ENCODE peak calls at places on chromosome 9, in five cellular contexts. Q is sigmoid colon, Z is thyroid gland, U is right lobe of liver, R is uterus. M is an unnamed sample.

GRCh38 chr9:94900222-94901018 is 173.9 kb downstream of the AOPEP start:
- DNase-seq in Q (no peak), U (no peak), Z (no peak), R (no peak), M (no peak)

GRCh38 chr9:38018230-38018963 is 50.6 kb downstream of the SHB start:
- DNase-seq in U (no peak), R (no peak), Q (no peak), Z (peak), M (no peak)

GRCh38 chr9:134682651-134683364 is 41.2 kb downstream of the COL5A1 start:
- DNase-seq in Q (peak), R (no peak), U (peak), Z (no peak), M (no peak)

GRCh38 chr9:582775-583174 is 258.7 kb upstream of the DMRT1 start:
- DNase-seq in Z (no peak), U (no peak), R (no peak), Q (no peak), M (no peak)

GRCh38 chr9:114213566-114213965 is 58.2 kb downstream of the COL27A1 start:
- DNase-seq in U (no peak), R (no peak), Z (no peak), Q (no peak), M (no peak)

GRCh38 chr9:16012621-16013020 is 459.8 kb downstream of the CCDC171 start:
- DNase-seq in U (no peak), Z (no peak), R (no peak), Q (no peak), M (no peak)

GRCh38 chr9:91572044-91572443 is 148.4 kb upstream of the NFIL3 start:
- DNase-seq in U (no peak), R (no peak), Q (no peak), Z (no peak), M (no peak)

GRCh38 chr9:120775859-120776258 is 17.4 kb downstream of the FBXW2 start:
- DNase-seq in Q (no peak), Z (no peak), U (no peak), R (no peak), M (no peak)

GRCh38 chr9:96721303-96721702 is 56.6 kb downstream of the ZNF510 start:
- DNase-seq in R (no peak), Z (no peak), Q (no peak), U (no peak), M (no peak)

GRCh38 chr9:104322581-104322980 is 181.5 kb upstream of the OR13F1 start:
- DNase-seq in R (no peak), U (no peak), Q (no peak), Z (no peak), M (no peak)

GRCh38 chr9:111983484-111983908 is 86.9 kb downstream of the UGCG start:
- DNase-seq in Q (no peak), U (no peak), Z (no peak), R (no peak), M (no peak)

GRCh38 chr9:130661461-130662098 is 2.8 kb upstream of the PRDM12 start:
- DNase-seq in Z (no peak), Q (no peak), U (no peak), R (no peak), M (no peak)

GRCh38 chr9:21872696-21873095 is 70.3 kb downstream of the MTAP start:
- DNase-seq in Z (no peak), R (no peak), Q (no peak), U (no peak), M (no peak)

GRCh38 chr9:95494416-95495371 is 22.1 kb downstream of the PTCH1 start:
- DNase-seq in U (no peak), Q (peak), R (no peak), Z (peak), M (no peak)

GRCh38 chr9:130498298-130498917 is 53.6 kb downstream of the ASS1 start:
- DNase-seq in Q (no peak), Z (no peak), R (no peak), U (peak), M (no peak)

GRCh38 chr9:79057576-79057975 is 514.2 kb upstream of the TLE4 start:
- DNase-seq in Q (no peak), Z (no peak), U (no peak), R (no peak), M (no peak)

GRCh38 chr9:105690742-105691141 is 3.6 kb upstream of the TMEM38B start:
- DNase-seq in Q (no peak), Z (no peak), R (no peak), U (no peak), M (no peak)

GRCh38 chr9:91978739-91979414 is 28.8 kb upstream of the ROR2 start:
- DNase-seq in Z (peak), R (no peak), Q (no peak), U (no peak), M (no peak)

GRCh38 chr9:115350548-115350947 is 232.6 kb upstream of the TNC start:
- DNase-seq in U (no peak), Z (no peak), Q (no peak), R (no peak), M (no peak)

GRCh38 chr9:112355305-112355953 is 22.0 kb upstream of the PTBP3 start:
- DNase-seq in R (peak), Z (peak), U (no peak), Q (no peak), M (no peak)

GRCh38 chr9:12817702-12818101 is 42.9 kb downstream of the LURAP1L start:
- DNase-seq in R (no peak), Z (peak), Q (peak), U (peak), M (no peak)

GRCh38 chr9:34275811-34276210 is 53.3 kb downstream of the KIF24 start:
- DNase-seq in R (no peak), Q (no peak), Z (no peak), U (no peak), M (no peak)
- TF ChIP-seq POLR2A in R (no peak), Q (no peak), Z (no peak), U (no peak), M (no peak)

DNA sequence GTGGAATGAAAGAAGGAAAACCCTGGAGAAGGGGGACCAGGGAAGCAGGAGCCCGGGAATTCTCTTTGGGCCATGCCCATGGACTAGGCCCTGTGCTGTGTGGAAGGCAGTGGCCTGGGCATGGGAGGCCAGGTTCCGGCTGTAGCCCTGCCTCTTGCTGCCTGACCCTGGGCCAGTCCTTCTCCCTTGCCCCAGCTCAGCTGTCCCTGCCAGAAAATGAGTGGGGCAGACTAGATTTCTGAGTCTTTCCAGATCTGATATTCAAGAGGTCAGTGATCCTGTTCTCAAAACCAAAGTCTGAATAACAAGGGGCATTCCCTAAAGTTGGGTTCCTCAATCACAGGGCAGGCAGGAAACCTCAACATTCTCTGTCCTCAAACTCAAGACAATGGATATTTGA is 24.8 kb upstream of the CORO2A start:
- DNase-seq in U (peak), Q (no peak), Z (no peak), R (no peak), M (no peak)
- H3K27ac ChIP-seq in U (peak), Q (no peak), Z (no peak), R (no peak), M (no peak)

GRCh38 chr9:127895811-127896210 is 3.6 kb downstream of the ST6GALNAC6 start:
- DNase-seq in Z (no peak), R (no peak), U (no peak), Q (no peak), M (no peak)

GRCh38 chr9:127898433-127899199 is 787 bp downstream of the ST6GALNAC6 start:
- DNase-seq in U (peak), R (peak), Z (peak), Q (peak), M (peak)

GRCh38 chr9:127897194-127897692 is 2.2 kb downstream of the ST6GALNAC6 start:
- DNase-seq in R (peak), Z (peak), U (peak), Q (peak), M (peak)

GRCh38 chr9:127896395-127897193 is 2.8 kb downstream of the ST6GALNAC6 start:
- DNase-seq in R (no peak), U (no peak), Q (peak), Z (no peak), M (no peak)

DNA sequence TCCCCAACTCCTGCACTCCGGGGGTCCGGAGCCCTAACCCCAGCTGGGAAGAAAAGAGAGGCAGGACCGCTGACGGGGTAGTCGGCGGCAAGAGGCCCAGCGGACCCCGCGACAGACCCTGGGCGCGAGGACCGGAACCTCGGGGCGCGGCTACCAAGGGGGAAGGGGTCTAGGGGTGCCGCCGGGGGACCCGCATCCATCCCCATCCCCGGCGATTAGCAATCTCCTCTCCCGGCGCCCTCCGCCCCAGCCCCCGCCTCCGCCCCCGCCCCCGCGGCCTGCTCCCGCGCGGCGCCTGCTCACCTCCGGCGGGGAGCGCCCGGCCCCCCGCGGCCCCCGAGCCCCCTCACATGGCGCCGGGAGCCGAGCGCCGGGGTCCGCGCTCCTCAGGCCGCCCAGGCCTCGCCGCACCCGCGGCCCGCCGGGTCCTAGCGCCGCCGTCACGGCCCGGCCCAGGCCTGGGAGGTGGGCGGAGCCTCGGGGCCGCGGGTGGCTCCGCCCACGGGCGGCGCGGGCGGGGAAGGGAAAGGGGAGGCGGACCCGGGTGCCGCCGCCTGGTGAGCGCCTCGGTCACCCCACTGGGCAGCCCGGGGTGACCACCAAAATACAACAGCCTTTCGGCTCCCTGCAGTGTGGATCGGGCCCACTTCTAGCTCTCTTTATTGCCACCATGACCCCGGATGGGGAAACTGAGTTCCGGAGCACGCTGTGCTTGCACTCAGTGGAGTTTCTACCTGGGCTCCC is at the start of gene ST6GALNAC6:
- DNase-seq in Q (peak), U (peak), R (peak), Z (peak), M (peak)
- TF ChIP-seq POLR2A in Q (no peak), U (peak), R (peak), Z (peak), M (peak)

DNA sequence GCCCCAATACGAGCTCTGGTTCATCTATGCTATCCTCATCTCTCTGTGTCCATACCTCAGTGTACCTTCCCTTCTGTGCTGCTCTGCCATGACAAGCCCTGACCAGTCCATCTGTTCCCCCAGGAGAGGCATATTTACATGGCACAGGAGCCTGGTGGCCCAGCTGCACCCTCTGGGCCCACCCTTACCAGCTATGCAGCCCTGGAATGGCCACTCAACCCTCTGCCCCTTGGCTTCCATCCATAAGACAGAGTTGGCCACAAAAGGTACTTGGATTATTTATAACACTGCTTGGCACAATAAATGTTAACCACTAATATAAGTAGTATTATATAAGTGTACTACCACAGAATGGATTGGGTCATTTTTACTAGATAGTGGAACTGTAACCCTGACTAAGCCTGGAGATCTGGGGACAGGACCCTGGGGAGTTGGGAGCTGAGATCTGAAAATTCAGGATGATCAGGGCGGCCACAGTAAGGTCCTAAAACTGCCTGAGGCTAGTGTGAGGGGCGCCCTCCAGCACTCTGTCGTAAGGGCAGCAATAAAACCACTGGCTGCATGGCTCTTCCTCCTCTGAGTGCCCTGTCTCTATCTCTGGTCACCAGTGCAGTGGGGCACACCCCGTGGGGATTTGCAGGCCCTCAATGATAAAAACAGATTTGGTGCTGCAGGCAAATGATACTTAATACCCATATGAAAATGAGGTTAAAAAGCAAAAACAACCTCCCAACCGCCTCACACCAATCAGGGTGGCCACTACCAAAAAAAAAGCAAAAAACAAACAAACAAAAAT is 65.8 kb downstream of the SEMA4D start:
- DNase-seq in R (no peak), Z (no peak), U (no peak), Q (no peak), M (peak)
- H3K27ac ChIP-seq in R (no peak), Z (no peak), U (no peak), Q (no peak), M (no peak)

DNA sequence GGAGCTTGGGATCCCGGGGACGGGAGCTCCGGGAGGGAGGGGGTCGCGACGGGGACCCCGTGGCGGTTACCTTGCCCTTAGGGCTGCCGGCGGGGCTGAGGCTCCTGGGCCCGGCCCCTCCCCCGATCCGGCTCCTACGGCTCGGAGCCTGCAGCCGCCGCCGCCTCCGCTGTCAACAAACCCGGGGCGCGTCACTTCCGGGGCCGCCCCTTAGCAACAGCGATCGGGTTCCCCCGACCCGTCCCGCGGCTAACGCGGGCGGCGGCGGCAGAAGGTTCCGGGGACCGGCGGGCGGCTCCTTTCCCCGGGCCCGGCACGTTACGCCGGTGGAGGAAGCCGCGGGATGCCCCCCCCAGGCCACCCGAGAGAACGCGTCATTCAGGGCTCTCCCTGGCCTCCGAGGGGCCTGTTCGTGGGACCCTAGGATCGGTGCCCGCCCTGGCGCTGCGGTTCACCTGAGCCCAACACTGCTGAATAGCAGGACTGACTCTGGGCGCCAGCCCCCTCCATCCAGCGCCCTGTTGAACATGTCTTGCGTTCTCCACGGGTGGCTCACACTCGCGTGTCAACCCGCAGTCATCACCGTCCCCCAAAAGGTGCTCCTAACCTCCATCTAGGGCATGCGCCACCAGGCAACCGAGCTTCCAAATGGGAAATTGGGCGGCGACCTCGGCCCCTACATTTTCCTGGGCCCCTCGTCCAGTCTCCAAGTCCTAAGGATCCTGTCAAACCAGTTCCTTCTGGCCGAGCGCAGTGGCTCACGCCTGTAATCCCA is at the start of gene ZER1:
- DNase-seq in R (peak), Q (peak), Z (peak), U (peak), M (peak)
- TF ChIP-seq POLR2A in R (peak), Q (peak), Z (peak), U (peak), M (no peak)

M was measured in heart left ventricle.